ENCODE peak calls at places on chromosomes 1 and 21, in eight cellular contexts. B is pancreas, X is IMR-90, T is lower lobe of right lung, M is psoas muscle, Q is transverse colon, E is thoracic aorta, C is mucosa of descending colon. N is an unnamed sample.

GRCh38 chr1:3066826-3067225 is 2.2 kb upstream of the PRDM16 start:
- DNase-seq in B (peak; percentile 45), X (no peak), T (peak; percentile 45), M (no peak), Q (no peak), E (peak; percentile 0), C (no peak), N (no peak)

GRCh38 chr1:51506537-51506936 is 12.5 kb downstream of the EPS15 start:
- DNase-seq in B (no peak), X (peak; percentile 81), T (no peak), M (no peak), Q (no peak), E (no peak), C (no peak), N (peak; percentile 57)

GRCh38 chr1:239363920-239364319 is 22.4 kb upstream of the CHRM3 start:
- DNase-seq in B (no peak), X (no peak), T (no peak), M (no peak), Q (no peak), E (no peak), C (no peak), N (no peak)

GRCh38 chr1:162562452-162562828 is 918 bp downstream of the UAP1 start:
- DNase-seq in B (no peak), X (peak; percentile 65), T (no peak), M (no peak), Q (peak; percentile 44), E (no peak), C (peak; percentile 64), N (no peak)

GRCh38 chr21:42779431-42779861 is 99.9 kb downstream of the WDR4 start:
- DNase-seq in B (no peak), X (no peak), T (no peak), M (no peak), Q (no peak), E (no peak), C (no peak), N (no peak)

GRCh38 chr1:79353224-79353623 is 346.7 kb upstream of the ADGRL4 start:
- DNase-seq in B (no peak), X (peak; percentile 74), T (no peak), M (no peak), Q (no peak), E (no peak), C (peak; percentile 64), N (no peak)

GRCh38 chr21:34833465-34833864 is 164.7 kb downstream of the CLIC6 start:
- DNase-seq in B (no peak), X (no peak), T (no peak), M (no peak), Q (no peak), E (no peak), C (no peak), N (no peak)

GRCh38 chr21:42039470-42039901 is 29.3 kb upstream of the ZBTB21 start:
- DNase-seq in B (no peak), X (peak; percentile 85), T (peak; percentile 49), M (no peak), Q (no peak), E (no peak), C (no peak), N (no peak)

GRCh38 chr1:227368009-227368408 is 49.7 kb upstream of the CDC42BPA start:
- DNase-seq in B (no peak), X (no peak), T (no peak), M (no peak), Q (no peak), E (no peak), C (no peak), N (no peak)

GRCh38 chr1:40140211-40140709 is 20.9 kb upstream of the RLF start:
- DNase-seq in B (no peak), X (peak; percentile 66), T (peak; percentile 52), M (no peak), Q (no peak), E (no peak), C (no peak), N (no peak)

GRCh38 chr1:99648107-99648506 is 2.2 kb downstream of the PALMD start:
- DNase-seq in B (no peak), X (no peak), T (peak; percentile 42), M (peak; percentile 79), Q (no peak), E (no peak), C (no peak), N (no peak)

GRCh38 chr1:177246710-177247588 is 76.2 kb downstream of the BRINP2 start:
- DNase-seq in B (no peak), X (no peak), T (no peak), M (no peak), Q (no peak), E (no peak), C (no peak), N (no peak)

GRCh38 chr1:145956776-145957442 is 908 bp downstream of the LIX1L start:
- DNase-seq in B (no peak), X (peak; percentile 38), T (no peak), M (peak; percentile 68), Q (no peak), E (no peak), C (no peak), N (no peak)

GRCh38 chr1:41341756-41342562 is 19.3 kb upstream of the FOXO6 start:
- DNase-seq in B (peak; percentile 55), X (no peak), T (no peak), M (no peak), Q (peak; percentile 56), E (no peak), C (peak; percentile 63), N (no peak)

GRCh38 chr1:203055166-203055799 is 29.0 kb downstream of the PPFIA4 start:
- DNase-seq in B (no peak), X (no peak), T (no peak), M (peak; percentile 42), Q (no peak), E (no peak), C (no peak), N (no peak)

GRCh38 chr1:234311414-234311813 is 61.8 kb upstream of the COA6 start:
- DNase-seq in B (no peak), X (no peak), T (no peak), M (no peak), Q (no peak), E (no peak), C (no peak), N (no peak)

GRCh38 chr1:209552406-209553264 is 30.9 kb upstream of the CAMK1G start:
- DNase-seq in B (no peak), X (no peak), T (no peak), M (no peak), Q (no peak), E (no peak), C (no peak), N (no peak)

GRCh38 chr1:209547626-209548025 is 35.9 kb upstream of the CAMK1G start:
- DNase-seq in B (no peak), X (no peak), T (no peak), M (no peak), Q (no peak), E (no peak), C (no peak), N (no peak)

GRCh38 chr1:209546390-209547080 is 37.0 kb upstream of the CAMK1G start:
- DNase-seq in B (no peak), X (no peak), T (no peak), M (no peak), Q (no peak), E (no peak), C (no peak), N (no peak)

GRCh38 chr1:209550519-209550918 is 33.0 kb upstream of the CAMK1G start:
- DNase-seq in B (no peak), X (no peak), T (no peak), M (no peak), Q (no peak), E (no peak), C (no peak), N (no peak)

DNA sequence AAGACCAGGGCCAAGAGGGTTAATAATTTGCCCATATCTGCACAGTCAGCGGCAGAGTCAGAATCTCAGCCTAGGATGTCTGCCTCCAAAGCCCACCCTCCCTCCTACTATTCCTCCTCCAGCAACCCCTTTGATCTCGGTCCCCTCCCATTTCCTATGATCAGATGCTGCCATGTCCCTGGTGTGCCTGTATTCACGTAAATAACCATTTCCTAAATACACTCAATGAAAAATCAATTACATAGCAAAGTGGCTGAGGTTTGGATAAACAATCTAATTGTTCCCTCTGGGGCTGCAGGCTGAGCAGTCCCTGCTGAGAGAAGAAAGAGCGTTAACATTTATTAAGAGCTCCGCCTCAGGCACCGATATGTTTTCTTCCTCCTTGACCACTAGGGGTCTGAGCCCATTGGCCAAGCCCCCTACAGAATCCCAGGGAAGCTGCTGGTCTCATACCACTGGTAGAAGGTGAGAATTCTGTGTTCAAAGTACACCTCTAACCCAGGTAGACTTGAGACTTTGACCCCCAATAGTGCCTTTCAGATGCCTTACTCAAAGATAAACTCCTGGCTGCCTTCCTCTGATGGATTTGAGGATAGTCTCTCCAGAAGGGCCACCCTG is 34.0 kb upstream of the CAMK1G start:
- DNase-seq in B (no peak), X (no peak), T (no peak), M (no peak), Q (no peak), E (no peak), C (no peak), N (no peak)
- TF ChIP-seq CTCF in B (no peak), X (no peak), T (no peak), M (no peak), Q (no peak), E (no peak), C (no peak), N (peak; percentile 34)

DNA sequence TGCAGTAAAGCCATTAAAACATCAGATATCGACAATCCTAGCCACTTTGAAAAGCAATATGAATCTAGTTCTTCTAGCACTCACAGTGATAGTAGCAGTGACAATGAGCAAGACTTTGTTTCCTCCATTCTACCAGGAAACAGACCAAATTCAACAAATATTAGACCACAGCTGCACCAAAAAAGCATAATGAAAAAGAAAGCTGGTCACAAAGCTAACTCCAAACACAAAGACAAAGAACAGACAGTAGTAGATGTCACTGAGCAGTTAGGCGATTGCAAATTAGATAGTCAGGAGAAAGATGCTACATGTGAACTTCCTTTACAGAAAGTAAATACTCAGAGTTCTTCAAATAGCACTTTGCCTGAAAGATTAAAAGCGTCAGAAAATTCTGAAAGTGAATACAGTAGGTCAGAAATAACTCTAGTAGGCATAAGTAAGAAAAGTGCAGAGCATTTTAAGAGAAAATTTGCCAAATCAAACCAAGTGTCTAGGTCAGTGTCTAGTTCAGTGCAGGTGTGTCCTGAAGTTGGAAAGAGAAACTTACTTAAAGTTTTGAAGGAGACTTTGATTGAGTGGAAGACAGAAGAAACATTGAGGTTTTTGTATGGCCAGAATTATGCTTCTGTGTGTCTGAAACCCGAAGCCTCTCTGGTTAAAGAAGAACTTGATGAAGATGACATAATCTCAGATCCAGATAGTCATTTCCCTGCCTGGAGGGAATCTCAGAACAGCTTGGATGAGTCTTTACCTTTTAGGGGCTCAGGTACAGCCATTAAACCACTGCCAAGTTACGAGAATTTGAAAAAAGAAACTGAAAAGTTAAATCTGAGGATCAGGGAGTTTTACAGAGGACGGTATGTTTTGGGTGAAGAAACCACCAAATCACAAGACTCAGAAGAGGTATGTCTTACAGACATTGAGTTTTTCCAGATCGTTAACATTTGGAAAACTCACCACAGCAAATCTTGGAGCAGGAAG is 24.9 kb downstream of the RPAP2 start:
- DNase-seq in B (no peak), X (no peak), T (no peak), M (no peak), Q (no peak), E (no peak), C (no peak), N (no peak)
- H3K36me3 ChIP-seq in B (peaks cover 19% of the 10 kb centered on the region), X (peaks cover 16% of the 10 kb centered on the region), T (peaks cover 43% of the 10 kb centered on the region), M (peaks cover 49% of the 10 kb centered on the region), Q (no peaks in the 10 kb centered on the region), E (peaks cover 12% of the 10 kb centered on the region), C (no peaks in the 10 kb centered on the region), N (peaks cover 5% of the 10 kb centered on the region)

GRCh38 chr1:43269627-43270375 is at the start of gene TMEM125:
- DNase-seq in B (peak; percentile 63), X (no peak), T (peak; percentile 90), M (no peak), Q (peak; percentile 87), E (no peak), C (peak; percentile 91), N (no peak)
- TF ChIP-seq CTCF in B (no peak), X (no peak), T (no peak), M (no peak), Q (no peak), E (no peak), C (no peak), N (no peak)

GRCh38 chr1:224304767-224305166 is 25.2 kb downstream of the NVL start:
- DNase-seq in B (no peak), X (no peak), T (no peak), M (no peak), Q (no peak), E (no peak), C (no peak), N (no peak)
- H3K36me3 ChIP-seq in B (peaks cover 48% of the 10 kb centered on the region), X (peaks cover 26% of the 10 kb centered on the region), T (peaks cover 98% of the 10 kb centered on the region), M (peaks cover 99% of the 10 kb centered on the region), Q (no peaks in the 10 kb centered on the region), E (peaks cover 47% of the 10 kb centered on the region), C (peaks cover 3% of the 10 kb centered on the region), N (peaks cover 9% of the 10 kb centered on the region)